ENCODE peak calls at places on chromosomes 4 and X, in four cellular contexts. One of them, this sample, is unnamed.

GRCh38 chr4:139890810-139891209 is 225.2 kb downstream of the MGST2 start:
- ATAC-seq in GM12878: no peak
- ATAC-seq in A549: no peak
- ATAC-seq in HepG2: no peak
- ATAC-seq in this sample: no peak

GRCh38 chrX:8504451-8504850 is 39.8 kb downstream of the VCX3B start:
- ATAC-seq in HepG2: no peak
- ATAC-seq in A549: no peak
- ATAC-seq in GM12878: no peak
- ATAC-seq in this sample: no peak

GRCh38 chr4:186227744-186228513 is 622 bp downstream of the KLKB1 start:
- ATAC-seq in GM12878: no peak
- ATAC-seq in HepG2: no peak
- ATAC-seq in A549: no peak
- ATAC-seq in this sample: no peak

GRCh38 chr4:22482250-22483127 is 33.4 kb downstream of the ADGRA3 start:
- ATAC-seq in GM12878: peak
- ATAC-seq in A549: peak
- ATAC-seq in HepG2: peak
- ATAC-seq in this sample: no peak

GRCh38 chrX:109714340-109714958 is 18.6 kb downstream of the ACSL4 start:
- ATAC-seq in A549: peak
- ATAC-seq in GM12878: peak
- ATAC-seq in HepG2: peak
- ATAC-seq in this sample: no peak

GRCh38 chr4:112213850-112214249 is 17.7 kb upstream of the AP1AR start:
- ATAC-seq in HepG2: no peak
- ATAC-seq in GM12878: no peak
- ATAC-seq in A549: no peak
- ATAC-seq in this sample: no peak

GRCh38 chr4:165518024-165518616 is 139.3 kb downstream of the CPE start:
- ATAC-seq in HepG2: no peak
- ATAC-seq in GM12878: no peak
- ATAC-seq in A549: no peak
- ATAC-seq in this sample: no peak

GRCh38 chrX:108307408-108308085 is 130.7 kb downstream of the COL4A6 start:
- ATAC-seq in HepG2: peak
- ATAC-seq in GM12878: no peak
- ATAC-seq in A549: peak
- ATAC-seq in this sample: peak

GRCh38 chr4:117429506-117429905 is 344.1 kb upstream of the TRAM1L1 start:
- ATAC-seq in GM12878: no peak
- ATAC-seq in HepG2: no peak
- ATAC-seq in A549: no peak
- ATAC-seq in this sample: peak

GRCh38 chrX:108732630-108733321 is 3.6 kb downstream of the IRS4 start:
- ATAC-seq in HepG2: no peak
- ATAC-seq in GM12878: no peak
- ATAC-seq in A549: no peak
- ATAC-seq in this sample: no peak

GRCh38 chr4:123676550-123677229 is 280.1 kb downstream of the SPRY1 start:
- ATAC-seq in A549: no peak
- ATAC-seq in HepG2: no peak
- ATAC-seq in GM12878: no peak
- ATAC-seq in this sample: no peak

GRCh38 chrX:26511621-26512363 is 295.8 kb downstream of the MAGEB5 start:
- ATAC-seq in HepG2: no peak
- ATAC-seq in GM12878: no peak
- ATAC-seq in A549: no peak
- ATAC-seq in this sample: no peak

GRCh38 chrX:48934581-48935331 is 15.9 kb upstream of the PIM2 start:
- ATAC-seq in A549: no peak
- ATAC-seq in GM12878: no peak
- ATAC-seq in HepG2: no peak
- ATAC-seq in this sample: no peak

GRCh38 chr4:115090483-115091075 is 22.8 kb downstream of the NDST4 start:
- ATAC-seq in A549: no peak
- ATAC-seq in GM12878: peak
- ATAC-seq in HepG2: peak
- ATAC-seq in this sample: no peak

GRCh38 chrX:9257718-9258117 is 207.1 kb upstream of the TBL1X start:
- ATAC-seq in GM12878: no peak
- ATAC-seq in HepG2: no peak
- ATAC-seq in A549: no peak
- ATAC-seq in this sample: no peak

GRCh38 chr4:108166441-108167315 is 2.1 kb downstream of the LEF1 start:
- ATAC-seq in A549: no peak
- ATAC-seq in HepG2: peak
- ATAC-seq in GM12878: peak
- ATAC-seq in this sample: no peak

GRCh38 chr4:6368601-6369000 is 99.0 kb downstream of the WFS1 start:
- ATAC-seq in HepG2: no peak
- ATAC-seq in A549: no peak
- ATAC-seq in GM12878: no peak
- ATAC-seq in this sample: no peak

GRCh38 chr4:168498259-168498658 is 1.4 kb downstream of the PALLD start:
- ATAC-seq in HepG2: no peak
- ATAC-seq in A549: no peak
- ATAC-seq in GM12878: no peak
- ATAC-seq in this sample: no peak

GRCh38 chr4:2006956-2007653 is 1.7 kb downstream of the NELFA start:
- ATAC-seq in GM12878: no peak
- ATAC-seq in HepG2: no peak
- ATAC-seq in A549: no peak
- ATAC-seq in this sample: no peak

GRCh38 chrX:110732274-110732673 is 63.3 kb downstream of the CHRDL1 start:
- ATAC-seq in GM12878: no peak
- ATAC-seq in HepG2: no peak
- ATAC-seq in A549: no peak
- ATAC-seq in this sample: peak

GRCh38 chrX:13432376-13432775 is 112.5 kb upstream of the ATXN3L start:
- ATAC-seq in A549: no peak
- ATAC-seq in HepG2: no peak
- ATAC-seq in GM12878: peak
- ATAC-seq in this sample: peak
- TF ChIP-seq EP300 in A549: no peak
- TF ChIP-seq EP300 in HepG2: no peak
- TF ChIP-seq EP300 in GM12878: no peak
- TF ChIP-seq EP300 in this sample: no peak

GRCh38 chr4:150938417-150938816 is 76.7 kb downstream of the LRBA start:
- ATAC-seq in GM12878: no peak
- ATAC-seq in HepG2: no peak
- ATAC-seq in A549: no peak
- ATAC-seq in this sample: no peak
- H3K4me3 ChIP-seq in GM12878: no peak
- H3K4me3 ChIP-seq in HepG2: no peak
- H3K4me3 ChIP-seq in A549: no peak
- H3K4me3 ChIP-seq in this sample: no peak

DNA sequence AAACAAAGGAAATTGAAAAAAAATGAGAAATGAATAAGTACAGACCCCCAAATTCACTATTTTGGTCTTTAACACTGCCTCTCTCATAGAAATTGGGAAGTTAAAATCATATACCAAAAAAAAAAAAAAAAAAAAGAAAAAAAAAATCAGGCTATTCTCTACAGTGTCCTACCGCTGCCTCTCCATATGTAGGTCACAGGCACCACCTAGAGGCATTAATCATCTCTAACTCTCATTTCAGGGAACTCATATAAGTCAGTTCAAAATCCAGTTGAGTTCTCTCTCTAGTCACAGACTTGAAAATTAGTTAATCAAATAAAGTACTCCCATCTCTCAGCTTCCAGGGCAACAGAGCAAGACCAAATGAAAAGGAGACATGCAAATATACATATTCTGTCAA is 47.9 kb downstream of the COX18 start:
- ATAC-seq in GM12878: peak
- ATAC-seq in HepG2: peak
- ATAC-seq in A549: peak
- ATAC-seq in this sample: no peak
- TF ChIP-seq CTCF in GM12878: peak
- TF ChIP-seq CTCF in HepG2: peak
- TF ChIP-seq CTCF in A549: peak
- TF ChIP-seq CTCF in this sample: no peak

DNA sequence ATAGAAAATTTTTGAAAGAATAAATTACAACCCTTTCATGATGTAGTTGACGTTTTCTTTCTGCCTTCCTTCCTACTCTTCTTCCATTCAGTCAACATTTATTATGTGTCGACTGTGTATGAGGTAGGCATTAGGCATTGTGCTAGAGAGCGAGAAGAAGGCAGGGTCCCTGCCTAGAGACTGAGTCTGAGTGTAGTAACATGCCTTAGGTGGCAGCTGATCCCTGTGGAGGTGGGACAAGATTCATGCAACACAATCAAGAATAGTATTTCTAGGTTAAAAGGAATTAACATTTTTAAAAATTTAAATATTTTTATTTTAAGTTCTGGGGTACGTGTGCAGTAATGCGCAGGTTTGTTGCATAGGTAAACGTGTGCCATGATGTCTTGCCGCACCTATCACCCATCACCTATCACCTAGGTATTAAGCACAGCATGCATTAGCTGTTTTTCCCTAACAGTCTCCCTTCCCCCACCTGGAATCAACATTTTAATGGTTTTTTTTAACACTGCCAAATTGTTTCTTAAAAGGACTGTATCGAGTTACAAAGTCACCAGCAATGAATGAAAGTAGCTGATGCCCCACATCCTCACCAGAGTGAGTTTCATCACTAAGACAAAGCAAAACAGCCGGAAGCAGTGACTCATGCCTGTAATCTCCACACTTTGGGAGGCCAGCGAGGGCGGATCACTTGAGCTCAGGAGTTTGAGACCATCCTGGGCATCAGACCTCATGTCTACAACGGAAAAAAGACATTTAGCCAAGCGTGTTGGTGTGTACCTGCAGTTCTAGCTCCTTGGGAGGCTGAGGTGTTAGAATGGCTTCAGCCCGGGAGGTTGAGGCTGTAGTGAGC is 84.0 kb downstream of the WWC2 start:
- ATAC-seq in GM12878: peak
- ATAC-seq in A549: peak
- ATAC-seq in HepG2: peak
- ATAC-seq in this sample: peak
- TF ChIP-seq EP300 in GM12878: no peak
- TF ChIP-seq EP300 in A549: no peak
- TF ChIP-seq EP300 in HepG2: peak
- TF ChIP-seq EP300 in this sample: no peak

GRCh38 chr4:100187781-100188180 is 2.5 kb downstream of the DDIT4L start:
- ATAC-seq in A549: no peak
- ATAC-seq in HepG2: no peak
- ATAC-seq in GM12878: no peak
- ATAC-seq in this sample: no peak

GRCh38 chr4:100190643-100191600 is 654 bp upstream of the DDIT4L start:
- ATAC-seq in A549: peak
- ATAC-seq in GM12878: no peak
- ATAC-seq in HepG2: peak
- ATAC-seq in this sample: peak

GRCh38 chr4:100184787-100185186 is 5.5 kb downstream of the DDIT4L start:
- ATAC-seq in HepG2: no peak
- ATAC-seq in A549: no peak
- ATAC-seq in GM12878: no peak
- ATAC-seq in this sample: no peak

GRCh38 chr4:100188829-100189228 is 1.4 kb downstream of the DDIT4L start:
- ATAC-seq in GM12878: no peak
- ATAC-seq in HepG2: no peak
- ATAC-seq in A549: no peak
- ATAC-seq in this sample: no peak

GRCh38 chr4:100189820-100190642 is at the start of gene DDIT4L:
- ATAC-seq in HepG2: peak
- ATAC-seq in A549: peak
- ATAC-seq in GM12878: peak
- ATAC-seq in this sample: peak
- H3K4me3 ChIP-seq in HepG2: no peak
- H3K4me3 ChIP-seq in A549: peak
- H3K4me3 ChIP-seq in GM12878: no peak
- H3K4me3 ChIP-seq in this sample: peak

DNA sequence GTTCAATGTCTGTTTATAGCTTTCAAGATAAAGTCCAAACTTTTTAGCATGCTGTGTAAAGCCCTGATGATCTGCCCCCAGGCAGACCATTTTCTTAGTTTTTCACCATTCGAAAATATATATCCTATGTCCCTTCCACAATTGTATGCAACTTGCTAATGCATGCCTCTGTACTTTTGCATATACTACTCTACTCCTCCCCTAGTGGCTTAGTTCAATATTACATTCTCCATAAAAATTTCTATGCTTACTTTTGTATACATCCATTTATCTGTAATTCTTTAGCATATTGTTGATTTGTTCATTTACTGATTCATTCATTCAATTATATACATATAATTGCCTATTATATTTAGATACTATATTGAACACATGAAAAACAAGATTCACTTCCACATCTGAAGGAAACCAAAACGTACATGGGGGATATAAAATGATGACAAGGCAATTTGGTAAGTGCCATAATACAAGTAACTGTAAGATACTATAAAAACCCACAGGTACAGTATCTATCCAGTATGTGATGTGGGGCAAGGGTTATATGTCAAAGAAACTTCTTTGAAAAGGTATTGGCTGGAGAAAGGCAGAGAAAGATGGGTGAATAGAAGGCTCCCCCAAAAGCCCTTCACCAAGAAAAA is 902.5 kb downstream of the FAM133A start:
- ATAC-seq in HepG2: no peak
- ATAC-seq in GM12878: peak
- ATAC-seq in A549: no peak
- ATAC-seq in this sample: no peak
- TF ChIP-seq CTCF in HepG2: no peak
- TF ChIP-seq CTCF in GM12878: no peak
- TF ChIP-seq CTCF in A549: no peak
- TF ChIP-seq CTCF in this sample: no peak

This sample was measured in gastroesophageal sphincter.